ENCODE peak calls at places on chromosomes 3 and 15, in eight cellular contexts. P, Z, H, R, X, W, U and J are unnamed samples.

GRCh38 chr3:24004171-24004938 is 59.3 kb downstream of the NR1D2 start:
- ATAC-seq in P (no peak), Z (no peak), H (no peak), R (no peak), X (no peak), W (no peak), U (no peak), J (no peak)

GRCh38 chr15:61421470-61421869 is 192.4 kb upstream of the RORA start:
- ATAC-seq in P (no peak), Z (no peak), H (no peak), R (no peak), X (no peak), W (no peak), U (no peak), J (no peak)

GRCh38 chr3:150779402-150779858 is 16.5 kb upstream of the SIAH2 start:
- ATAC-seq in P (no peak), Z (no peak), H (no peak), R (no peak), X (peak), W (no peak), U (no peak), J (no peak)

GRCh38 chr3:54427501-54427900 is 305.1 kb downstream of the CACNA2D3 start:
- ATAC-seq in P (no peak), Z (no peak), H (no peak), R (no peak), X (no peak), W (no peak), U (no peak), J (no peak)

GRCh38 chr3:48560648-48561018 is 2.9 kb downstream of the UCN2 start:
- ATAC-seq in P (no peak), Z (peak), H (no peak), R (no peak), X (no peak), W (no peak), U (no peak), J (no peak)

GRCh38 chr3:16538505-16538904 is 25.0 kb upstream of the RFTN1 start:
- ATAC-seq in P (no peak), Z (no peak), H (no peak), R (no peak), X (peak), W (no peak), U (no peak), J (no peak)

GRCh38 chr15:97521894-97522293 is 438.6 kb upstream of the ARRDC4 start:
- ATAC-seq in P (peak), Z (peak), H (no peak), R (no peak), X (no peak), W (peak), U (no peak), J (no peak)

GRCh38 chr3:195100903-195101591 is 169.9 kb downstream of the XXYLT1 start:
- ATAC-seq in P (no peak), Z (no peak), H (no peak), R (peak), X (peak), W (peak), U (no peak), J (peak)

GRCh38 chr3:36147934-36148333 is 232.4 kb upstream of the STAC start:
- ATAC-seq in P (no peak), Z (no peak), H (no peak), R (no peak), X (no peak), W (no peak), U (peak), J (no peak)

GRCh38 chr3:74443102-74443501 is 171.4 kb downstream of the CNTN3 start:
- ATAC-seq in P (no peak), Z (no peak), H (no peak), R (peak), X (no peak), W (no peak), U (no peak), J (no peak)

GRCh38 chr3:125059488-125060245 is 3.9 kb upstream of the HEG1 start:
- ATAC-seq in P (no peak), Z (no peak), H (no peak), R (no peak), X (no peak), W (no peak), U (no peak), J (no peak)
- H3K27ac ChIP-seq in P (no peak), Z (no peak), H (no peak), R (no peak), X (no peak), W (no peak), U (no peak), J (peak)

GRCh38 chr15:81254277-81255265 is 57.9 kb downstream of the IL16 start:
- ATAC-seq in P (no peak), Z (no peak), H (no peak), R (peak), X (no peak), W (peak), U (no peak), J (peak)
- H3K27ac ChIP-seq in P (no peak), Z (no peak), H (no peak), R (peak), X (no peak), W (no peak), U (no peak), J (no peak)

DNA sequence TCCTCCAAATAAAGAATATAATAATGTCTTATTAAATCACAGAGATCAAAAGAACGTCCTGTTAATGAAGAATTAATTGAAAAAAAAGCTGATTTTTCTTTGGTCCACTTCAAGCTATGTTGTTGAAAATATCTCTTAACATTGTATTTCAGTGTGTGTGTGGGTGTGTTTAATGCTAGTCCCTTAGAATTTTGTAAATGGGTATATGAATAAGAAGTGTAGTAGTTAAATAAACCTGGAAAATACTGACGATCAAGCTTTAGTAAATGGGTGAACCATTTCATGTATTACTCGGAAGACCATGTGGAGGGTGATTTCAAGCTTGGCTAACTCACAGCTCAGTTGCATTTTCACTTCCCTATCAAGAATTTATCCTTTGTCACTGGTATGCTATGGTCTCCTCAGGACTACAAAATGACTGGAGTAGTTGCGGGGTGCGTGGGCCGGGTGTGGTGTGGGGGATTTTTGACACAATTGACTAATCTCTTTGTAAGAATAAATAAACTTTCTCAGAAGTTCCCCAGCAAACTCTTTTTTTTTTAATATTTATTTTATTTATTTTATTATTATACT is 586.4 kb downstream of the GRM7 start:
- ATAC-seq in P (no peak), Z (no peak), H (no peak), R (no peak), X (no peak), W (no peak), U (no peak), J (no peak)
- H3K27ac ChIP-seq in P (no peak), Z (no peak), H (no peak), R (no peak), X (no peak), W (no peak), U (no peak), J (no peak)

GRCh38 chr3:71478568-71478967 is 105.0 kb downstream of the FOXP1 start:
- ATAC-seq in P (no peak), Z (no peak), H (peak), R (no peak), X (no peak), W (peak), U (no peak), J (peak)

GRCh38 chr3:71482771-71483170 is 100.8 kb downstream of the FOXP1 start:
- ATAC-seq in P (no peak), Z (no peak), H (no peak), R (no peak), X (no peak), W (no peak), U (no peak), J (no peak)

GRCh38 chr3:71476950-71477349 is 106.6 kb downstream of the FOXP1 start:
- ATAC-seq in P (no peak), Z (no peak), H (no peak), R (no peak), X (no peak), W (no peak), U (no peak), J (no peak)
- H3K27ac ChIP-seq in P (no peak), Z (no peak), H (no peak), R (no peak), X (no peak), W (no peak), U (no peak), J (no peak)

GRCh38 chr15:99716540-99716939 is 16.7 kb downstream of the LYSMD4 start:
- ATAC-seq in P (no peak), Z (no peak), H (no peak), R (no peak), X (no peak), W (peak), U (no peak), J (peak)
- H3K27ac ChIP-seq in P (no peak), Z (peak), H (no peak), R (no peak), X (peak), W (peak), U (no peak), J (no peak)

GRCh38 chr3:182369861-182370260 is 423.4 kb upstream of the ATP11B start:
- ATAC-seq in P (no peak), Z (no peak), H (no peak), R (no peak), X (no peak), W (no peak), U (no peak), J (no peak)

GRCh38 chr3:182364723-182365650 is 428.3 kb upstream of the ATP11B start:
- ATAC-seq in P (no peak), Z (no peak), H (no peak), R (no peak), X (no peak), W (no peak), U (peak), J (peak)

GRCh38 chr3:182366746-182367145 is 426.6 kb upstream of the ATP11B start:
- ATAC-seq in P (no peak), Z (no peak), H (no peak), R (no peak), X (no peak), W (no peak), U (no peak), J (no peak)

DNA sequence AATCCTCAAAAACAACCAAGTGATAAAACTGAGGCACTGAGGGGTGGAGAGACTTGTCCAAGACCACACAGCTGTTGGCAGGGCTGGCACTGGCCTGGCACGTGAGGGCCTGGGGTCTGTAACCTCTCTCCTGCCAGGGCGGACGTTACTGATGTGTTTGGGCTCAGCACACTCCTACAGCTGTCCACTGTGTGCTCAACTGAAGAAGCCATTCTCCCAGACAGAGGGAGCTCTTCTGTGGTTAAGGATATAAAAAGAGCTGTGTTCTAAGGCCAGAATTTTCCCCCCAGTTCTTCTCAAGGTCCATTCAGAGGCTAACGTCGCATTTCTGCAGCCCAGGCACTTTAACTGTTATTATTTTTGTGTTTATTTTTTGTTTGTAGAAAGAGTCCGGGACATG is 429.0 kb upstream of the ATP11B start:
- ATAC-seq in P (no peak), Z (no peak), H (no peak), R (no peak), X (no peak), W (no peak), U (peak), J (no peak)
- H3K27ac ChIP-seq in P (no peak), Z (no peak), H (no peak), R (no peak), X (no peak), W (no peak), U (no peak), J (no peak)

GRCh38 chr15:69908060-69908459 is 189.7 kb downstream of the TLE3 start:
- ATAC-seq in P (no peak), Z (no peak), H (no peak), R (no peak), X (no peak), W (no peak), U (no peak), J (no peak)

GRCh38 chr15:69912116-69912515 is 185.6 kb downstream of the TLE3 start:
- ATAC-seq in P (no peak), Z (no peak), H (no peak), R (no peak), X (no peak), W (no peak), U (no peak), J (no peak)

GRCh38 chr15:69910511-69910910 is 187.2 kb downstream of the TLE3 start:
- ATAC-seq in P (no peak), Z (no peak), H (no peak), R (no peak), X (no peak), W (no peak), U (no peak), J (no peak)

GRCh38 chr15:69908518-69909420 is 188.9 kb downstream of the TLE3 start:
- ATAC-seq in P (no peak), Z (no peak), H (no peak), R (no peak), X (no peak), W (no peak), U (no peak), J (no peak)

DNA sequence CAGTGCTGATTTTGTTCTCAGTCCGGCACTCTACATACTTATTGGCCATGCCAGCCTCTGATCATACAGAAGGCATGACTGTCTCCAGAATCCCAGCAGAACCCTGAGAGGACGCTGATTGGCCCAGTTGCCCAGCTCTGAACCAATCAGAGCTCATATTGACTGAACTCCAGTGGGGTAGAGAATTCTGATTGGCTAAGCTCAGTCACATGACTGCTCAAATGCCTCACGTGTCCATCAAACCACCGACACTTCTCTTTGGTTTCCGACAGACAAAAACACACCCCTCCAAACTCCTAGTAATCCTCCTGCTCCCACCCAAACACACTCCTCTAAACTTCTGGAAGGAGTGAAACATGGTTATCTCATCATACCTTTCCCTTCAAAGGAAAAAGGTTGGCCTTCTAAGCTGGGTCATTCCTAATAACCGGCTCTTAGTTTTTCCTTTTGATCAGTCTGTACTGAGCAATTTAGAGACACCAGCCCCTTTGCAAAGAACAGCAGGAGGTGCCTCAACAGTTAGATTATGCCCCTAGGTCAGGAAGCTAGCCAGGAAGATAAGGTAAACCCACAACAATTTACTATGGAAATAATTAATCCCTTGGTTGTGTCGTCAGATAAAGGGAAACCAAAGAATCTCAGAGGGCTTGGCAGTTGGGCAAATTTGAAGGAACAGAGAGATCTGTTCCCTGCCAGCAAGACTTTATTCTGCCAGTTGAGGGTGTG is 187.8 kb downstream of the TLE3 start:
- ATAC-seq in P (no peak), Z (no peak), H (no peak), R (no peak), X (no peak), W (no peak), U (no peak), J (no peak)
- H3K27ac ChIP-seq in P (no peak), Z (no peak), H (no peak), R (no peak), X (no peak), W (no peak), U (no peak), J (no peak)